ENCODE peak calls at places on chromosomes 3 and 15, in ten cellular contexts. C is ELR; L is K562; B is HL-60; X is head of caudate nucleus; Y is amygdala; J is uterus; I is neural crest cell; H is activated CD4-positive, alpha-beta T cell treated with anti-CD3 and anti-CD28 coated beads for 4 hours; Z is stimulated activated CD4-positive, alpha-beta T cell treated with anti-CD3 and anti-CD28 coated beads, Interleukin-12 subunit alpha, Interleukin-12 subunit beta, amount 100 ng/mL, for 4 hours. K is an unnamed sample.

GRCh38 chr3:62214850-62215249 is 158.5 kb downstream of the FEZF2 start:
- DNase-seq in C (no peak), L (no peak), B (no peak), X (no peak), Y (no peak), J (no peak), I (no peak), H (no peak), Z (no peak), K (no peak)

GRCh38 chr3:100650651-100651611 is 41.5 kb downstream of the ADGRG7 start:
- DNase-seq in C (peak), L (no peak), B (no peak), X (no peak), Y (no peak), J (no peak), I (no peak), H (no peak), Z (no peak), K (no peak)

GRCh38 chr15:48250640-48251076 is 44.6 kb downstream of the SLC12A1 start:
- DNase-seq in C (peak), L (peak), B (peak), X (no peak), Y (no peak), J (no peak), I (peak), H (no peak), Z (no peak), K (no peak)

GRCh38 chr3:32821686-32822296 is 4.0 kb downstream of the TRIM71 start:
- DNase-seq in C (no peak), L (peak), B (no peak), X (no peak), Y (no peak), J (no peak), I (no peak), H (no peak), Z (no peak), K (peak)

GRCh38 chr15:50232791-50233190 is 32.7 kb downstream of the HDC start:
- DNase-seq in C (no peak), L (no peak), B (no peak), X (no peak), Y (no peak), J (no peak), I (no peak), H (no peak), Z (no peak), K (no peak)

GRCh38 chr15:67521770-67522568 is 1.0 kb downstream of the C15orf61 start:
- DNase-seq in C (peak), L (no peak), B (no peak), X (no peak), Y (no peak), J (no peak), I (no peak), H (no peak), Z (no peak), K (no peak)

GRCh38 chr3:189712906-189713483 is 81.8 kb downstream of the TP63 start:
- DNase-seq in C (no peak), L (no peak), B (no peak), X (no peak), Y (no peak), J (no peak), I (no peak), H (no peak), Z (no peak), K (no peak)

GRCh38 chr3:152219225-152219624 is 49.5 kb upstream of the MBNL1 start:
- DNase-seq in C (no peak), L (no peak), B (no peak), X (no peak), Y (no peak), J (no peak), I (no peak), H (no peak), Z (no peak), K (no peak)

GRCh38 chr3:151318946-151319345 is 2.3 kb upstream of the GPR87 start:
- DNase-seq in C (no peak), L (no peak), B (peak), X (no peak), Y (no peak), J (no peak), I (no peak), H (no peak), Z (no peak), K (no peak)

GRCh38 chr15:82047493-82048446 is 2.0 kb upstream of the MEX3B start:
- DNase-seq in C (peak), L (no peak), B (peak), X (no peak), Y (peak), J (no peak), I (no peak), H (no peak), Z (no peak), K (no peak)

GRCh38 chr15:57635300-57635944 is 43.7 kb downstream of the MYZAP start:
- DNase-seq in C (peak), L (no peak), B (no peak), X (no peak), Y (no peak), J (no peak), I (no peak), H (no peak), Z (no peak), K (no peak)